ENCODE peak calls at places on chromosome 2, in ten cellular contexts. L, C, O, B, Z, R, F, H, A and M are unnamed samples.
A peak's percentile ranks its signal among the peaks of the same experiment; 100 is the strongest.

GRCh38 chr2:127045792-127046501 is 61.0 kb downstream of the BIN1 start:
- DNase-seq in B (no peak), F (no peak), Z (no peak), O (no peak), R (no peak), C (no peak), A (no peak), L (peak; percentile 17), H (peak; percentile 73), M (peak; percentile 17)

GRCh38 chr2:65030933-65031332 is 25.3 kb upstream of the CEP68 start:
- DNase-seq in Z (no peak), B (no peak), R (no peak), A (no peak), O (no peak), C (no peak), L (no peak), H (no peak), F (no peak), M (no peak)

GRCh38 chr2:127584516-127585033 is 49.1 kb downstream of the MYO7B start:
- DNase-seq in C (no peak), H (no peak), Z (no peak), A (no peak), L (no peak), R (no peak), O (no peak), F (no peak), B (no peak), M (no peak)

GRCh38 chr2:226151157-226151556 is 648.5 kb downstream of the IRS1 start:
- DNase-seq in R (no peak), C (no peak), O (no peak), F (no peak), Z (peak; percentile 41), A (no peak), H (no peak), L (no peak), B (peak; percentile 21), M (no peak)

GRCh38 chr2:99827296-99827999 is 314.9 kb downstream of the AFF3 start:
- DNase-seq in H (no peak), R (no peak), L (peak; percentile 35), Z (no peak), A (no peak), F (no peak), B (no peak), O (no peak), C (no peak), M (no peak)

GRCh38 chr2:29113891-29114321 is 1.3 kb upstream of the CLIP4 start:
- DNase-seq in O (peak; percentile 42), F (peak; percentile 84), B (peak; percentile 81), C (peak; percentile 36), L (peak; percentile 36), H (no peak), A (peak; percentile 83), R (no peak), Z (peak; percentile 39), M (peak; percentile 46)

GRCh38 chr2:27953077-27953476 is 62.5 kb downstream of the BABAM2 start:
- DNase-seq in Z (no peak), H (no peak), A (no peak), R (no peak), L (no peak), C (no peak), O (no peak), B (no peak), F (no peak), M (no peak)

GRCh38 chr2:181552808-181553207 is 95.6 kb downstream of the ITGA4 start:
- DNase-seq in O (no peak), Z (no peak), B (peak; percentile 9), C (peak; percentile 60), L (no peak), A (peak; percentile 5), R (no peak), F (no peak), H (no peak), M (no peak)

GRCh38 chr2:239249781-239250180 is 151.0 kb downstream of the HDAC4 start:
- DNase-seq in Z (no peak), B (peak; percentile 84), F (no peak), O (peak; percentile 76), A (peak; percentile 40), R (no peak), L (no peak), H (no peak), C (no peak), M (no peak)

GRCh38 chr2:190678444-190679162 is 29.7 kb downstream of the NAB1 start:
- DNase-seq in L (no peak), B (peak; percentile 79), R (no peak), H (no peak), Z (no peak), C (no peak), O (no peak), A (peak; percentile 58), F (no peak), M (peak; percentile 46)

GRCh38 chr2:171430516-171431410 is 3.0 kb downstream of the METTL8 start:
- DNase-seq in Z (no peak), O (no peak), A (no peak), C (no peak), R (no peak), H (no peak), F (no peak), L (no peak), B (no peak), M (no peak)

DNA sequence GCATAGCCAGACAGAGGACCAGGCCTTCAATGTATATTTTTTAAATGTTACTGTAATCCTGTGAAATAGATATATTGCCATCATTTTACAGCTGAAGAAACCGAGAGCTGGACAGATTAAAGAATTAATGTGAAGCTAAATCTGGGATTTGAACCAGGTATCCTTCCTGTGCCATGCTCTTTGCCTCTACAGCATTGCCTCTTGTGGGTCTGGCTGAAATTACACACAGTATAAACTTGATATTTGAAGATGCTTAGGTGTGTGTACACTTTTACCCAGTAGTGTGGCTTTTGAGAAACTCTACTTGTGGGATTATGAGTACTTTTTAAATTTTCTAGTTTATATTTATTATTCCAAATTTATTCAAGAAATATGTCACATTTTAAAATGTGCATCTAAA is 264.5 kb downstream of the CNTNAP5 start:
- DNase-seq in A (no peak), H (no peak), B (no peak), F (no peak), O (no peak), C (no peak), R (no peak), Z (no peak), L (no peak), M (no peak)
- TF ChIP-seq CTCF in A (no peak), H (no peak), B (peak; percentile 4), F (no peak), O (no peak), C (no peak), R (no peak), Z (no peak), L (no peak), M (no peak)

DNA sequence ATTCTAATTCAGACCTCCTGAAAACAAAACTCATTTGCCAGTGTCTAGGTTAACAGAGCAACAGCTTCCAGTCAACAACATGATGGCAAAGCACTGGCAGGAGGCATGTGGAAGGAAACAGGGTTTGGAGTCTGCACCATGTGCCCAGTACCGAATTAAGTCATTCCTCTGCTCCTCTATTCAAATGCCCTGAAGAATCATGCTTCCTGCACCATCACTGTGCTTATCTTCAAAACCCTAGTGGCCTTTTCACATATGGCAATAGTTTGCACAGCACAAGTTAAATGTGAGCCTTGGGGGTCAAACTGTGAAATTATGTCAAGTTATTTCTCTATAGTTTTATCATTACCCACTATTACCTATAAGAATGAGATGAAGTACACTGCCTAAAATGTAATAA is 75.4 kb upstream of the GRB14 start:
- DNase-seq in A (no peak), B (no peak), L (no peak), Z (no peak), C (no peak), F (no peak), H (no peak), R (no peak), O (no peak), M (no peak)
- TF ChIP-seq CTCF in A (no peak), B (peak; percentile 0), L (no peak), Z (peak; percentile 8), C (no peak), F (no peak), H (no peak), R (no peak), O (no peak), M (no peak)

DNA sequence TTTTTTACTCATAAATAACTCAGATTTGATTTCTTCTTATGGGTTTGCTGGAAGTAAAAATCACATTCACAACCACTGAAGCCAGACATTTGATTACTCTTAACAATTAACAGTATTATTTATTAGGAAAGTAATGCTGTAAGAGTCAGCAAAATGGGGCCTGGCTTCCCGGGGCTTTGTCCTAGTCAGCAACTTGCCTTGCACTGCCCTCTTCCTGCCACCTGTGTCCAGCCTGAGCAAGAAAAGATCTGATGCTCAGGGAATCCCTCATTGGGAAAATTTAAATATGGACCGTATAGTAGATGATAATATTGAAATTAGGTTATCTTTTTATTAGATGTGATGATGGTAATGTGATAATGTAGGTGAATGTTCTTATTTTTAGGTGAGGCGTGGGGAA is 30.8 kb upstream of the ACYP2 start:
- DNase-seq in O (no peak), R (no peak), B (peak; percentile 40), F (no peak), H (no peak), Z (peak; percentile 20), C (no peak), L (no peak), A (peak; percentile 19), M (no peak)
- TF ChIP-seq CTCF in O (peak; percentile 54), R (no peak), B (peak; percentile 43), F (peak; percentile 76), H (no peak), Z (peak; percentile 35), C (no peak), L (peak; percentile 20), A (peak; percentile 18), M (no peak)

GRCh38 chr2:167553635-167554034 is 665.4 kb downstream of the XIRP2 start:
- DNase-seq in Z (no peak), L (no peak), C (no peak), R (no peak), A (no peak), F (no peak), O (no peak), H (no peak), B (no peak), M (no peak)

GRCh38 chr2:167551411-167551810 is 663.1 kb downstream of the XIRP2 start:
- DNase-seq in O (no peak), B (no peak), L (no peak), F (no peak), H (no peak), Z (no peak), R (no peak), C (no peak), A (no peak), M (no peak)

GRCh38 chr2:167548396-167548795 is 660.1 kb downstream of the XIRP2 start:
- DNase-seq in O (no peak), H (no peak), F (no peak), L (no peak), B (no peak), R (no peak), A (no peak), C (no peak), Z (no peak), M (no peak)

GRCh38 chr2:167544602-167545001 is 656.3 kb downstream of the XIRP2 start:
- DNase-seq in B (no peak), C (no peak), L (no peak), Z (no peak), A (no peak), F (no peak), H (peak; percentile 40), R (no peak), O (no peak), M (no peak)

DNA sequence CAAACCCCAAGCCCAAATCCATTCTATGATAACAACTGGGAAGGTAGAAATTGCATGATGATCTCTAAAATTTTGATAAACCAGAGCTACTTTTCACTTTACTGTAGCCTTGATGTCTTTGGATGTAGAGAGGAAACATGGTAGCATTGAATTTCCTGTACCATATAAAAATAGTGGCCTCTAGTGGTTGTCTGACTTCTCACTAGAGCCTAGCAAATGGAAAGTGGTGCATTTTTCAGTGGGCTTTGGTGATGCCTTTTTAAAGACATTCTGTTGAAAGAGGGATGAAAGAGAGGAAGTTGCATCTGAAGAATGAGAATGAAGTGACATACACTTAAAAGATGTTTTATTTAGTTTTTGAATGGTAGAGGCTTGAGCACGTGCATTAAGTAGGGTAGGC is 662.2 kb downstream of the XIRP2 start:
- DNase-seq in C (peak; percentile 6), F (no peak), B (peak; percentile 44), A (peak; percentile 22), H (no peak), O (no peak), Z (peak; percentile 36), L (peak; percentile 13), R (no peak), M (peak; percentile 14)
- TF ChIP-seq CTCF in C (no peak), F (peak; percentile 43), B (peak; percentile 59), A (peak; percentile 35), H (peak; percentile 19), O (peak; percentile 48), Z (peak; percentile 57), L (no peak), R (peak; percentile 16), M (peak; percentile 18)